ENCODE peak calls at places on chromosomes 12 and 14, in five cellular contexts. One of them, this sample, is unnamed.

GRCh38 chr12:20599757-20600156 is 95.4 kb upstream of the SLCO1C1 start:
- DNase-seq in RCC 7860: no peak
- DNase-seq in neural crest cell: no peak
- DNase-seq in AG04450: no peak
- DNase-seq in brain microvascular endothelial cell: no peak
- DNase-seq in this sample: no peak

GRCh38 chr12:23472329-23472971 is 477.0 kb downstream of the SOX5 start:
- DNase-seq in RCC 7860: no peak
- DNase-seq in neural crest cell: no peak
- DNase-seq in AG04450: no peak
- DNase-seq in brain microvascular endothelial cell: no peak
- DNase-seq in this sample: no peak

GRCh38 chr14:55739967-55740707 is 160.1 kb downstream of the KTN1 start:
- DNase-seq in RCC 7860: no peak
- DNase-seq in neural crest cell: no peak
- DNase-seq in AG04450: no peak
- DNase-seq in brain microvascular endothelial cell: no peak
- DNase-seq in this sample: no peak

GRCh38 chr12:56252649-56253048 is 5.5 kb downstream of the ANKRD52 start:
- DNase-seq in RCC 7860: no peak
- DNase-seq in neural crest cell: no peak
- DNase-seq in AG04450: no peak
- DNase-seq in brain microvascular endothelial cell: no peak
- DNase-seq in this sample: no peak

GRCh38 chr14:30958555-30959407 is 66.7 kb upstream of the AP4S1 start:
- DNase-seq in RCC 7860: no peak
- DNase-seq in neural crest cell: no peak
- DNase-seq in AG04450: no peak
- DNase-seq in brain microvascular endothelial cell: no peak
- DNase-seq in this sample: no peak

GRCh38 chr14:61620130-61620946 is 75.0 kb upstream of the HIF1A start:
- DNase-seq in RCC 7860: no peak
- DNase-seq in neural crest cell: no peak
- DNase-seq in AG04450: peak; percentile 57
- DNase-seq in brain microvascular endothelial cell: peak; percentile 57
- DNase-seq in this sample: peak; percentile 69

GRCh38 chr12:117874842-117875434 is 93.9 kb downstream of the KSR2 start:
- DNase-seq in RCC 7860: peak; percentile 19
- DNase-seq in neural crest cell: peak; percentile 87
- DNase-seq in AG04450: peak; percentile 13
- DNase-seq in brain microvascular endothelial cell: peak; percentile 53
- DNase-seq in this sample: peak; percentile 75

GRCh38 chr12:64077922-64078321 is 144.2 kb downstream of the KICS2 start:
- DNase-seq in RCC 7860: no peak
- DNase-seq in neural crest cell: no peak
- DNase-seq in AG04450: no peak
- DNase-seq in brain microvascular endothelial cell: no peak
- DNase-seq in this sample: peak; percentile 42

GRCh38 chr12:118061876-118062791 is 1.2 kb upstream of the WSB2 start:
- DNase-seq in RCC 7860: no peak
- DNase-seq in neural crest cell: no peak
- DNase-seq in AG04450: no peak
- DNase-seq in brain microvascular endothelial cell: no peak
- DNase-seq in this sample: peak; percentile 66

GRCh38 chr12:13661005-13661887 is 320.2 kb downstream of the GRIN2B start:
- DNase-seq in RCC 7860: no peak
- DNase-seq in neural crest cell: peak; percentile 47
- DNase-seq in AG04450: peak; percentile 3
- DNase-seq in brain microvascular endothelial cell: peak; percentile 38
- DNase-seq in this sample: peak; percentile 46

GRCh38 chr14:26938054-26938453 is 340.2 kb upstream of the NOVA1 start:
- DNase-seq in RCC 7860: no peak
- DNase-seq in neural crest cell: no peak
- DNase-seq in AG04450: no peak
- DNase-seq in brain microvascular endothelial cell: no peak
- DNase-seq in this sample: no peak

GRCh38 chr12:77179515-77179914 is 114.1 kb upstream of the E2F7 start:
- DNase-seq in RCC 7860: no peak
- DNase-seq in neural crest cell: no peak
- DNase-seq in AG04450: no peak
- DNase-seq in brain microvascular endothelial cell: no peak
- DNase-seq in this sample: no peak

This sample was measured in lung microvascular endothelial cell.